ENCODE peak calls at places on chromosome 13, in six cellular contexts. One of them, this sample, is unnamed.

GRCh38 chr13:71866173-71867091 is 572 bp downstream of the DACH1 start:
- DNase-seq in naive thymus-derived CD4-positive, alpha-beta T cell: peak
- DNase-seq in activated CD4-positive, alpha-beta T cell treated with anti-CD3 and anti-CD28 coated beads, Interleukin-2, amount 50 U/mL, for 4 hours: no peak
- DNase-seq in tibial nerve: no peak
- DNase-seq in iris pigment epithelial cell: peak
- DNase-seq in cardiac fibroblast: no peak
- DNase-seq in this sample: no peak

GRCh38 chr13:113176292-113176691 is 17.8 kb downstream of the PROZ start:
- DNase-seq in activated CD4-positive, alpha-beta T cell treated with anti-CD3 and anti-CD28 coated beads, Interleukin-2, amount 50 U/mL, for 4 hours: peak
- DNase-seq in iris pigment epithelial cell: no peak
- DNase-seq in cardiac fibroblast: no peak
- DNase-seq in naive thymus-derived CD4-positive, alpha-beta T cell: no peak
- DNase-seq in tibial nerve: no peak
- DNase-seq in this sample: no peak

GRCh38 chr13:59710995-59711701 is 452.6 kb downstream of the DIAPH3 start:
- DNase-seq in iris pigment epithelial cell: no peak
- DNase-seq in activated CD4-positive, alpha-beta T cell treated with anti-CD3 and anti-CD28 coated beads, Interleukin-2, amount 50 U/mL, for 4 hours: no peak
- DNase-seq in naive thymus-derived CD4-positive, alpha-beta T cell: no peak
- DNase-seq in tibial nerve: no peak
- DNase-seq in cardiac fibroblast: peak
- DNase-seq in this sample: peak

GRCh38 chr13:111548301-111548700 is 227.9 kb downstream of the TEX29 start:
- DNase-seq in naive thymus-derived CD4-positive, alpha-beta T cell: no peak
- DNase-seq in activated CD4-positive, alpha-beta T cell treated with anti-CD3 and anti-CD28 coated beads, Interleukin-2, amount 50 U/mL, for 4 hours: no peak
- DNase-seq in cardiac fibroblast: no peak
- DNase-seq in iris pigment epithelial cell: no peak
- DNase-seq in tibial nerve: no peak
- DNase-seq in this sample: no peak

GRCh38 chr13:30572859-30573275 is 44.9 kb upstream of the USPL1 start:
- DNase-seq in tibial nerve: no peak
- DNase-seq in cardiac fibroblast: peak
- DNase-seq in iris pigment epithelial cell: peak
- DNase-seq in activated CD4-positive, alpha-beta T cell treated with anti-CD3 and anti-CD28 coated beads, Interleukin-2, amount 50 U/mL, for 4 hours: no peak
- DNase-seq in naive thymus-derived CD4-positive, alpha-beta T cell: no peak
- DNase-seq in this sample: no peak

GRCh38 chr13:111904701-111905608 is 162.0 kb upstream of the SOX1 start:
- DNase-seq in naive thymus-derived CD4-positive, alpha-beta T cell: no peak
- DNase-seq in cardiac fibroblast: no peak
- DNase-seq in iris pigment epithelial cell: no peak
- DNase-seq in tibial nerve: no peak
- DNase-seq in activated CD4-positive, alpha-beta T cell treated with anti-CD3 and anti-CD28 coated beads, Interleukin-2, amount 50 U/mL, for 4 hours: no peak
- DNase-seq in this sample: no peak

GRCh38 chr13:112608212-112608611 is 20.3 kb upstream of the TUBGCP3 start:
- DNase-seq in tibial nerve: no peak
- DNase-seq in cardiac fibroblast: no peak
- DNase-seq in iris pigment epithelial cell: no peak
- DNase-seq in activated CD4-positive, alpha-beta T cell treated with anti-CD3 and anti-CD28 coated beads, Interleukin-2, amount 50 U/mL, for 4 hours: no peak
- DNase-seq in naive thymus-derived CD4-positive, alpha-beta T cell: no peak
- DNase-seq in this sample: no peak

GRCh38 chr13:48545608-48546007 is 12.7 kb upstream of the RCBTB2 start:
- DNase-seq in naive thymus-derived CD4-positive, alpha-beta T cell: no peak
- DNase-seq in iris pigment epithelial cell: no peak
- DNase-seq in cardiac fibroblast: no peak
- DNase-seq in activated CD4-positive, alpha-beta T cell treated with anti-CD3 and anti-CD28 coated beads, Interleukin-2, amount 50 U/mL, for 4 hours: no peak
- DNase-seq in tibial nerve: no peak
- DNase-seq in this sample: no peak

GRCh38 chr13:113668491-113668971 is 1.5 kb downstream of the GRK1 start:
- DNase-seq in tibial nerve: peak
- DNase-seq in activated CD4-positive, alpha-beta T cell treated with anti-CD3 and anti-CD28 coated beads, Interleukin-2, amount 50 U/mL, for 4 hours: no peak
- DNase-seq in naive thymus-derived CD4-positive, alpha-beta T cell: no peak
- DNase-seq in iris pigment epithelial cell: no peak
- DNase-seq in cardiac fibroblast: no peak
- DNase-seq in this sample: no peak

GRCh38 chr13:113413898-113414282 is 39.4 kb downstream of the ADPRHL1 start:
- DNase-seq in cardiac fibroblast: peak
- DNase-seq in tibial nerve: no peak
- DNase-seq in naive thymus-derived CD4-positive, alpha-beta T cell: no peak
- DNase-seq in activated CD4-positive, alpha-beta T cell treated with anti-CD3 and anti-CD28 coated beads, Interleukin-2, amount 50 U/mL, for 4 hours: no peak
- DNase-seq in iris pigment epithelial cell: no peak
- DNase-seq in this sample: no peak

GRCh38 chr13:48644141-48644540 is 9.6 kb upstream of the CYSLTR2 start:
- DNase-seq in cardiac fibroblast: no peak
- DNase-seq in activated CD4-positive, alpha-beta T cell treated with anti-CD3 and anti-CD28 coated beads, Interleukin-2, amount 50 U/mL, for 4 hours: no peak
- DNase-seq in tibial nerve: no peak
- DNase-seq in naive thymus-derived CD4-positive, alpha-beta T cell: no peak
- DNase-seq in iris pigment epithelial cell: no peak
- DNase-seq in this sample: no peak

GRCh38 chr13:49319555-49320350 is 72.0 kb downstream of the CDADC1 start:
- DNase-seq in activated CD4-positive, alpha-beta T cell treated with anti-CD3 and anti-CD28 coated beads, Interleukin-2, amount 50 U/mL, for 4 hours: no peak
- DNase-seq in tibial nerve: no peak
- DNase-seq in naive thymus-derived CD4-positive, alpha-beta T cell: no peak
- DNase-seq in cardiac fibroblast: peak
- DNase-seq in iris pigment epithelial cell: peak
- DNase-seq in this sample: no peak

GRCh38 chr13:21638319-21639282 is 32.3 kb upstream of the FGF9 start:
- DNase-seq in iris pigment epithelial cell: peak
- DNase-seq in naive thymus-derived CD4-positive, alpha-beta T cell: no peak
- DNase-seq in cardiac fibroblast: peak
- DNase-seq in tibial nerve: no peak
- DNase-seq in activated CD4-positive, alpha-beta T cell treated with anti-CD3 and anti-CD28 coated beads, Interleukin-2, amount 50 U/mL, for 4 hours: peak
- DNase-seq in this sample: no peak

GRCh38 chr13:93723316-93723715 is 496.7 kb downstream of the GPC6 start:
- DNase-seq in activated CD4-positive, alpha-beta T cell treated with anti-CD3 and anti-CD28 coated beads, Interleukin-2, amount 50 U/mL, for 4 hours: no peak
- DNase-seq in iris pigment epithelial cell: peak
- DNase-seq in tibial nerve: no peak
- DNase-seq in cardiac fibroblast: no peak
- DNase-seq in naive thymus-derived CD4-positive, alpha-beta T cell: no peak
- DNase-seq in this sample: no peak

GRCh38 chr13:106028916-106029315 is 506.5 kb downstream of the EFNB2 start:
- DNase-seq in activated CD4-positive, alpha-beta T cell treated with anti-CD3 and anti-CD28 coated beads, Interleukin-2, amount 50 U/mL, for 4 hours: no peak
- DNase-seq in tibial nerve: no peak
- DNase-seq in naive thymus-derived CD4-positive, alpha-beta T cell: no peak
- DNase-seq in cardiac fibroblast: no peak
- DNase-seq in iris pigment epithelial cell: no peak
- DNase-seq in this sample: peak

GRCh38 chr13:113022391-113023216 is 53.6 kb downstream of the MCF2L start:
- DNase-seq in naive thymus-derived CD4-positive, alpha-beta T cell: no peak
- DNase-seq in tibial nerve: no peak
- DNase-seq in cardiac fibroblast: no peak
- DNase-seq in iris pigment epithelial cell: no peak
- DNase-seq in activated CD4-positive, alpha-beta T cell treated with anti-CD3 and anti-CD28 coated beads, Interleukin-2, amount 50 U/mL, for 4 hours: no peak
- DNase-seq in this sample: no peak

GRCh38 chr13:42355841-42356575 is 84.1 kb downstream of the AKAP11 start:
- DNase-seq in naive thymus-derived CD4-positive, alpha-beta T cell: no peak
- DNase-seq in activated CD4-positive, alpha-beta T cell treated with anti-CD3 and anti-CD28 coated beads, Interleukin-2, amount 50 U/mL, for 4 hours: no peak
- DNase-seq in cardiac fibroblast: peak
- DNase-seq in iris pigment epithelial cell: no peak
- DNase-seq in tibial nerve: no peak
- DNase-seq in this sample: no peak

GRCh38 chr13:111184685-111185401 is 69.7 kb downstream of the ARHGEF7 start:
- DNase-seq in cardiac fibroblast: peak
- DNase-seq in naive thymus-derived CD4-positive, alpha-beta T cell: no peak
- DNase-seq in tibial nerve: no peak
- DNase-seq in activated CD4-positive, alpha-beta T cell treated with anti-CD3 and anti-CD28 coated beads, Interleukin-2, amount 50 U/mL, for 4 hours: no peak
- DNase-seq in iris pigment epithelial cell: no peak
- DNase-seq in this sample: no peak